ENCODE peak calls at places on chromosomes 13 and 19, in four cellular contexts. A, Q, O and F are unnamed samples.

GRCh38 chr19:14511245-14511625 is 7.0 kb downstream of the DNAJB1 start:
- DNase-seq in A (no peak), Q (no peak), O (no peak), F (no peak)

GRCh38 chr13:108859202-108860012 is 230.0 kb downstream of the MYO16 start:
- DNase-seq in A (no peak), Q (no peak), O (no peak), F (no peak)

GRCh38 chr13:92103673-92104296 is 705.4 kb downstream of the GPC5 start:
- DNase-seq in A (no peak), Q (no peak), O (no peak), F (no peak)

GRCh38 chr19:47102561-47103135 is 10.9 kb downstream of the ZC3H4 start:
- DNase-seq in A (no peak), Q (no peak), O (no peak), F (no peak)

GRCh38 chr19:13044160-13044853 is 49.0 kb downstream of the NFIX start:
- DNase-seq in A (no peak), Q (no peak), O (no peak), F (no peak)

GRCh38 chr19:7953060-7953459 is 9.6 kb upstream of the TIMM44 start:
- DNase-seq in A (no peak), Q (no peak), O (no peak), F (no peak)

GRCh38 chr13:74062933-74063332 is 71.3 kb downstream of the KLF12 start:
- DNase-seq in A (no peak), Q (peak; percentile 52), O (no peak), F (no peak)

GRCh38 chr13:101959016-101959415 is 442.8 kb downstream of the FGF14 start:
- DNase-seq in A (no peak), Q (no peak), O (no peak), F (peak; percentile 16)

GRCh38 chr13:41588899-41589298 is 131.5 kb downstream of the RGCC start:
- DNase-seq in A (peak; percentile 52), Q (no peak), O (peak; percentile 50), F (no peak)

GRCh38 chr13:113917096-113917495 is 53.2 kb upstream of the GAS6 start:
- DNase-seq in A (no peak), Q (no peak), O (no peak), F (peak; percentile 5)

GRCh38 chr19:55502197-55502952 is 14.1 kb downstream of the SSC5D start:
- DNase-seq in A (no peak), Q (no peak), O (no peak), F (no peak)

GRCh38 chr13:74290324-74290773 is 156.1 kb upstream of the KLF12 start:
- DNase-seq in A (no peak), Q (no peak), O (peak; percentile 9), F (peak; percentile 11)

GRCh38 chr19:58328999-58329398 is 2.2 kb downstream of the ZSCAN22 start:
- DNase-seq in A (peak; percentile 45), Q (no peak), O (no peak), F (peak; percentile 77)

GRCh38 chr19:13150919-13151604 is 851 bp downstream of the IER2 start:
- DNase-seq in A (peak; percentile 39), Q (no peak), O (no peak), F (no peak)

GRCh38 chr13:73334459-73334858 is 275.7 kb downstream of the KLF5 start:
- DNase-seq in A (no peak), Q (no peak), O (no peak), F (no peak)

GRCh38 chr19:44496711-44497110 is 3.6 kb downstream of the ZNF180 start:
- DNase-seq in A (no peak), Q (no peak), O (no peak), F (no peak)

GRCh38 chr19:409515-410242 is 732 bp upstream of the C2CD4C start:
- DNase-seq in A (no peak), Q (no peak), O (no peak), F (no peak)

GRCh38 chr13:64339373-64340063 is 2890.6 kb downstream of the PCDH9 start:
- DNase-seq in A (no peak), Q (no peak), O (no peak), F (no peak)

GRCh38 chr19:5798244-5798643 is 6.6 kb upstream of the NRTN start:
- DNase-seq in A (no peak), Q (no peak), O (no peak), F (no peak)

GRCh38 chr13:99282264-99283231 is 24.4 kb upstream of the GPR18 start:
- DNase-seq in A (no peak), Q (no peak), O (no peak), F (no peak)

GRCh38 chr13:27353166-27353583 is 71.2 kb upstream of the GTF3A start:
- DNase-seq in A (no peak), Q (peak; percentile 89), O (peak; percentile 30), F (no peak)

GRCh38 chr13:25232937-25233515 is 54.3 kb downstream of the MTMR6 start:
- DNase-seq in A (peak; percentile 17), Q (no peak), O (peak; percentile 41), F (no peak)

GRCh38 chr13:65911546-65912193 is 1318.5 kb downstream of the PCDH9 start:
- DNase-seq in A (no peak), Q (no peak), O (no peak), F (no peak)

GRCh38 chr13:65913173-65913572 is 1317.0 kb downstream of the PCDH9 start:
- DNase-seq in A (no peak), Q (no peak), O (no peak), F (no peak)

GRCh38 chr13:65912516-65912915 is 1317.6 kb downstream of the PCDH9 start:
- DNase-seq in A (no peak), Q (no peak), O (no peak), F (no peak)

GRCh38 chr13:65909501-65909900 is 1320.6 kb downstream of the PCDH9 start:
- DNase-seq in A (no peak), Q (no peak), O (no peak), F (no peak)

DNA sequence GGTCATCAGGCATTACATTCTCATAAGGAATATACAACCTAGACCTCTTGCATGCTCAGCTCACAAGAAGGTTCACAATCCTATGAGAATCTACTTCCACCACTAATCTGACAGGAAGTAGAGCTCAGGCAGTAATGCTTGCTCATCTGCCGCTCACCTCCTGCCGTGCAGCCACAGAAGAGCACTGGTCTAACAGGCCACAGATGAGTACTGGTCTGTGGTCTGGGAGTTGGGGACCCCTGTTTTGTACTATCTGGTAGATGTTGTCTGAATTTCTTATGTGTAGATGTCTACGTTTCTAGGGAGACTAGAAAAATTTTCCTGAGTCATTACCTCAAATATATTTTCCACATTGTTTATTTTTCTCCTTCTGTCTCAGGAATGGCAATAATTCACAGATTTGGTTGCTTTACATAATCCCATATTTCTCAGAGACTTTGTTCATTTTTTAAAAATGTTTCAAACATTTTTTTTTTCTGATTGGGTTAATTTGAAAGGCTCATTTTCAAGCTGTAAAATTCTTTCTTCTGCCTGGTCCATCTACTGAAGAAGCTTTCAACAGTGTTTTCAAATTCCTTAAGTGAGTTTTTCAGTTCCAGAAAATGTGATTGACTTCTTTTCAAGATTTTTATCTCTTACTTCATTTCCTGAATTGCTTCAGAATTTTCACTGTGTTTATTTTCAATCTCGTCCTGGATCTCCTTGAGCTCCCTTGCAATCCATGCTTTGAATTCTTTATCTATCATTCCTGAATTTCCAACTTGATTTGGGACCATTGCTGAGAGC is 1322.3 kb downstream of the PCDH9 start:
- DNase-seq in A (no peak), Q (no peak), O (no peak), F (no peak)
- TF ChIP-seq TCF7 in A (no peak), Q (no peak), O (no peak), F (no peak)

GRCh38 chr19:45629704-45630103 is 9.5 kb downstream of the EML2 start:
- DNase-seq in A (no peak), Q (no peak), O (no peak), F (no peak)

GRCh38 chr19:45636275-45636674 is 2.9 kb downstream of the EML2 start:
- DNase-seq in A (no peak), Q (no peak), O (no peak), F (no peak)

GRCh38 chr19:45632468-45633196 is 6.6 kb downstream of the EML2 start:
- DNase-seq in A (peak; percentile 97), Q (no peak), O (no peak), F (peak; percentile 96)

GRCh38 chr19:45630463-45630862 is 8.7 kb downstream of the EML2 start:
- DNase-seq in A (no peak), Q (peak; percentile 60), O (no peak), F (no peak)
- TF ChIP-seq TCF7 in A (no peak), Q (no peak), O (no peak), F (no peak)

GRCh38 chr19:19742773-19743172 is 9.9 kb upstream of the ZNF14 start:
- DNase-seq in A (peak; percentile 2), Q (no peak), O (no peak), F (no peak)
- TF ChIP-seq TCF7 in A (no peak), Q (no peak), O (no peak), F (no peak)

GRCh38 chr19:40458597-40458974 is 7.0 kb downstream of the BLVRB start:
- DNase-seq in A (no peak), Q (no peak), O (no peak), F (no peak)

GRCh38 chr19:40461669-40462221 is 3.8 kb downstream of the BLVRB start:
- DNase-seq in A (no peak), Q (peak; percentile 61), O (peak; percentile 59), F (no peak)

GRCh38 chr19:40457048-40457447 is 8.5 kb downstream of the BLVRB start:
- DNase-seq in A (no peak), Q (no peak), O (no peak), F (no peak)

GRCh38 chr19:40457953-40458596 is 7.5 kb downstream of the BLVRB start:
- DNase-seq in A (no peak), Q (no peak), O (no peak), F (no peak)

GRCh38 chr19:40460185-40460584 is 5.4 kb downstream of the BLVRB start:
- DNase-seq in A (no peak), Q (no peak), O (no peak), F (no peak)
- TF ChIP-seq TCF7 in A (no peak), Q (no peak), O (no peak), F (no peak)

DNA sequence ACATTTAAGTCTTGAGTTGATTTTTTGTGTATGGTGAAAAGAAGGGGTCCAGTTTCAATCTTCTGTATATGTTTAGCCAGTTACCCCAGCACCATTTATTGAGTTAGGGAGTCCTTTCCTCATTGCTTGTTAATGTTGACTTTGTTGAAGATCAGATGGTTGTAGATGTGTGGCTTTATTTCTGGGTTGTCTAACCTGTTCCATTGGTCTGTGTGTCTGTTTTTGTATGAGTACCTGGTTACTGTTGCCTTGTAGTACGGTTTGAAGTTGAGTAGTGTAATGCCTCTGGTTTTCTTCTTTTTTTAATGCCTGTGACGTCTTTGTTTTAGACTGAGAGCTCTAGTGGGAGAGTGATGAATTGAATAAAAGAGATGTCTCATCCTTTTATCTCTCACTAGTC is 83.2 kb downstream of the NBEA start:
- DNase-seq in A (no peak), Q (no peak), O (no peak), F (no peak)
- TF ChIP-seq TCF7 in A (no peak), Q (no peak), O (no peak), F (no peak)